ENCODE peak calls at places on chromosomes 11 and 22, in seven cellular contexts. F, E, G, P, D, J and R are unnamed samples.

GRCh38 chr11:66881927-66882452 is 25.1 kb downstream of the LRFN4 start:
- DNase-seq in F (no peak), E (no peak), G (no peak), P (no peak), D (no peak), J (no peak), R (no peak)

GRCh38 chr22:45312415-45312814 is 2.7 kb downstream of the FAM118A start:
- DNase-seq in F (no peak), E (no peak), G (no peak), P (no peak), D (no peak), J (no peak), R (no peak)

GRCh38 chr11:130197386-130198035 is 37.9 kb downstream of the ST14 start:
- DNase-seq in F (no peak), E (peak), G (no peak), P (no peak), D (no peak), J (no peak), R (no peak)

GRCh38 chr11:47948137-47948536 is 32.2 kb upstream of the PTPRJ start:
- DNase-seq in F (no peak), E (no peak), G (no peak), P (no peak), D (peak), J (no peak), R (no peak)

GRCh38 chr22:37316875-37317371 is 34.6 kb downstream of the CYTH4 start:
- DNase-seq in F (peak), E (peak), G (peak), P (peak), D (peak), J (peak), R (peak)

GRCh38 chr22:33975841-33976240 is 55.6 kb upstream of the LARGE1 start:
- DNase-seq in F (no peak), E (peak), G (no peak), P (no peak), D (no peak), J (no peak), R (no peak)

GRCh38 chr22:23278883-23279675 is 98.8 kb downstream of the BCR start:
- DNase-seq in F (peak), E (no peak), G (no peak), P (no peak), D (peak), J (no peak), R (peak)

GRCh38 chr11:34837246-34837856 is 78.8 kb downstream of the APIP start:
- DNase-seq in F (no peak), E (peak), G (no peak), P (no peak), D (no peak), J (no peak), R (no peak)